ENCODE peak calls at places on chromosomes 1 and 21, in seven cellular contexts. W is endothelial cell of umbilical vein, V is Panc1, D is mucosa of descending colon, R is A549, U is Calu3, F is fibroblast of mammary gland. S is an unnamed sample.

GRCh38 chr1:53559391-53559815 is 100.2 kb downstream of the DMRTB1 start:
- DNase-seq in R (no peak), F (no peak), V (no peak), W (no peak), D (no peak), U (no peak), S (no peak)

GRCh38 chr21:38643404-38644023 is 145.2 kb upstream of the ERG start:
- DNase-seq in V (no peak), F (no peak), U (no peak), D (no peak), R (no peak), W (no peak), S (no peak)

GRCh38 chr1:14778882-14779594 is 180.6 kb downstream of the KAZN start:
- DNase-seq in D (peak), F (peak), W (no peak), R (peak), U (peak), V (no peak), S (no peak)

GRCh38 chr1:154419620-154420020 is 14.5 kb downstream of the IL6R start:
- DNase-seq in V (no peak), F (peak), D (peak), W (peak), R (no peak), U (peak), S (no peak)

GRCh38 chr1:65084068-65084467 is 63.9 kb upstream of the AK4 start:
- DNase-seq in F (no peak), U (no peak), V (no peak), D (no peak), W (no peak), R (no peak), S (no peak)

GRCh38 chr1:156096640-156097391 is 14.6 kb upstream of the MEX3A start:
- DNase-seq in U (peak), F (peak), W (peak), R (peak), D (peak), V (peak), S (peak)

GRCh38 chr1:150537732-150538684 is 11.2 kb upstream of the ADAMTSL4 start:
- DNase-seq in R (no peak), D (no peak), V (no peak), W (peak), U (no peak), F (peak), S (no peak)

GRCh38 chr1:173100476-173101107 is 49.9 kb upstream of the TNFSF18 start:
- DNase-seq in W (no peak), U (no peak), F (no peak), R (no peak), D (no peak), V (no peak), S (no peak)

GRCh38 chr1:3002349-3003038 is 18.8 kb upstream of the ACTRT2 start:
- DNase-seq in V (no peak), D (no peak), U (no peak), F (no peak), W (no peak), R (no peak), S (no peak)

GRCh38 chr1:4759671-4760070 is 105.3 kb downstream of the AJAP1 start:
- DNase-seq in R (no peak), V (no peak), D (no peak), U (no peak), W (no peak), F (no peak), S (no peak)

GRCh38 chr1:178353524-178353923 is 143.2 kb downstream of the CLEC20A start:
- DNase-seq in F (no peak), W (no peak), V (no peak), D (no peak), U (no peak), R (no peak), S (no peak)

GRCh38 chr1:7447736-7448135 is 323.4 kb upstream of the VAMP3 start:
- DNase-seq in V (no peak), R (no peak), W (no peak), D (no peak), F (no peak), U (no peak), S (no peak)

GRCh38 chr1:154747841-154748766 is 122.0 kb downstream of the KCNN3 start:
- DNase-seq in D (peak), V (no peak), W (no peak), R (no peak), F (no peak), U (no peak), S (peak)

GRCh38 chr1:113141650-113142473 is 68.9 kb downstream of the LRIG2 start:
- DNase-seq in R (no peak), D (no peak), V (no peak), W (peak), U (no peak), F (peak), S (no peak)

GRCh38 chr1:61950418-61950817 is 208.1 kb downstream of the PATJ start:
- DNase-seq in U (no peak), F (peak), V (no peak), D (no peak), R (no peak), W (peak), S (no peak)

GRCh38 chr1:3593334-3593733 is 18.0 kb downstream of the MEGF6 start:
- DNase-seq in W (no peak), D (no peak), R (no peak), F (no peak), U (no peak), V (no peak), S (no peak)

GRCh38 chr21:14750041-14750440 is 203.9 kb upstream of the SAMSN1 start:
- DNase-seq in D (no peak), R (no peak), F (no peak), V (no peak), U (no peak), W (no peak), S (no peak)

GRCh38 chr1:76939107-76939816 is 72.0 kb downstream of the ST6GALNAC5 start:
- DNase-seq in W (no peak), D (peak), U (no peak), V (no peak), R (no peak), F (peak), S (no peak)

GRCh38 chr21:44578371-44579055 is 1.9 kb downstream of the KRTAP10-5 start:
- DNase-seq in R (no peak), V (no peak), U (no peak), D (no peak), W (no peak), F (no peak), S (no peak)

GRCh38 chr1:226064816-226065248 is 2.3 kb downstream of the H3-3A start:
- DNase-seq in W (peak), U (peak), F (peak), R (peak), D (peak), V (no peak), S (no peak)

GRCh38 chr1:172935062-172935592 is 115.6 kb downstream of the TNFSF18 start:
- DNase-seq in W (peak), R (no peak), V (no peak), F (peak), D (no peak), U (no peak), S (no peak)

GRCh38 chr1:198776602-198777029 is 137.8 kb downstream of the PTPRC start:
- DNase-seq in U (no peak), D (peak), V (no peak), F (peak), W (peak), R (no peak), S (no peak)

GRCh38 chr1:198681831-198682756 is 43.3 kb downstream of the PTPRC start:
- DNase-seq in W (peak), F (peak), U (peak), R (no peak), V (no peak), D (peak), S (no peak)

GRCh38 chr1:89199515-89199914 is 773 bp upstream of the GBP4 start:
- DNase-seq in U (no peak), F (no peak), D (no peak), V (no peak), W (peak), R (no peak), S (no peak)

GRCh38 chr1:78408830-78409229 is 81.9 kb upstream of the PTGFR start:
- DNase-seq in U (no peak), W (no peak), V (no peak), R (no peak), D (no peak), F (peak), S (no peak)

GRCh38 chr1:24481843-24482610 is 20.6 kb upstream of the RCAN3 start:
- DNase-seq in R (no peak), D (peak), V (no peak), W (no peak), F (no peak), U (no peak), S (no peak)

GRCh38 chr1:229035054-229035747 is 235.7 kb upstream of the RAB4A start:
- DNase-seq in R (no peak), W (no peak), V (no peak), F (no peak), D (no peak), U (no peak), S (no peak)

GRCh38 chr1:99943238-99943794 is 26.5 kb upstream of the SLC35A3 start:
- DNase-seq in V (no peak), R (no peak), F (peak), U (no peak), D (no peak), W (no peak), S (no peak)

GRCh38 chr1:218811497-218811896 is 362.2 kb upstream of the LYPLAL1 start:
- DNase-seq in R (no peak), F (peak), D (no peak), U (no peak), W (no peak), V (no peak), S (no peak)

GRCh38 chr1:7687411-7687810 is 83.7 kb upstream of the VAMP3 start:
- DNase-seq in R (no peak), F (no peak), U (no peak), W (no peak), D (no peak), V (no peak), S (no peak)

GRCh38 chr1:9744106-9744799 is 79.5 kb downstream of the CLSTN1 start:
- DNase-seq in U (no peak), F (no peak), R (no peak), D (no peak), W (no peak), V (no peak), S (no peak)

GRCh38 chr1:168065511-168065910 is 71.2 kb downstream of the GPR161 start:
- DNase-seq in D (no peak), F (no peak), R (no peak), V (no peak), U (no peak), W (no peak), S (no peak)

GRCh38 chr1:168064216-168064615 is 72.5 kb downstream of the GPR161 start:
- DNase-seq in U (no peak), W (no peak), R (no peak), D (no peak), V (no peak), F (no peak), S (no peak)

GRCh38 chr1:168069384-168069783 is 67.3 kb downstream of the GPR161 start:
- DNase-seq in R (no peak), U (no peak), F (no peak), W (no peak), V (no peak), D (no peak), S (no peak)
- TF ChIP-seq CTCF in R (no peak), U (no peak), F (no peak), W (no peak), V (no peak), D (no peak), S (no peak)

DNA sequence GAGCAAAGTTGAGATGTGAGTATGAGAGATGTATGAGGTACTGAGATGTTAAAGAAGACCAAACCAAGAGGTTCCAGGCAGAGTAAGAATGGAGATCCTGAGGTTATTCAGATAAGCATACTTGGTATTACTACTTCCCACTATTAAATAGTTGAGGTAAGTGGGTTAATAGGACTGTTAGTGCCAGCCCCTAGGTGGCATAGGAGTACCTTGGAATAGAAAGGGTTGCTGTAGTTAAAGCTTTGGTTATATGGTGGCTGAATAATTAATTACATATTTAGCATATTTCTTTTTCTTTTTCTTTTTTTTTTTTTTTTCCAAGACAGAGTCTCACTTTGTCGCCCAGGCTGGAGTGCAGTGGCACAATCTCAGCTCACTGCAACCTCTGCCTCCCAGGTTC is 397.9 kb upstream of the TMPRSS15 start:
- DNase-seq in R (no peak), F (no peak), W (peak), V (no peak), U (no peak), D (no peak), S (no peak)
- TF ChIP-seq CTCF in R (no peak), F (no peak), W (peak), V (peak), U (no peak), D (no peak), S (no peak)

DNA sequence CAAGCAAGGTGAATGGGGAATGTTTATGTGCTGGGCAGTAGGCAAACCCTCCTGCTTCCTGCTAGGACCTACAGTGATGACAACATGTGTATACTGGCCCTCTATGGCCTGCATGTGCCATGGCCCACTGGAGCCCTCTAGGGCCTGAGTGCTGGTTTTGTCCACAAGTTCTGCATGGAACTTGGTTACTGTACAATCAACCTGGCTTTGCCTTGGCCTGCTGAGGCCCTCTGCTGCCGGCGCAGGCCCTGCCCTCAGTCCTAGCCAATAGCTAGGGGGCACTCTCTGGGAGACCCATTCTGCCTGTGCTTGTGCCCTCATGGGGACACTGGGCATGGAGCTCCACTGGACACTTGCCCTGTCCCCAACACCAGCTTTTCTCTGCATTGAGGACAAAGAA is 138.6 kb upstream of the NGF start:
- DNase-seq in F (peak), V (no peak), U (no peak), R (no peak), W (no peak), D (no peak), S (no peak)
- TF ChIP-seq CTCF in F (peak), V (no peak), U (no peak), R (peak), W (no peak), D (no peak), S (peak)

DNA sequence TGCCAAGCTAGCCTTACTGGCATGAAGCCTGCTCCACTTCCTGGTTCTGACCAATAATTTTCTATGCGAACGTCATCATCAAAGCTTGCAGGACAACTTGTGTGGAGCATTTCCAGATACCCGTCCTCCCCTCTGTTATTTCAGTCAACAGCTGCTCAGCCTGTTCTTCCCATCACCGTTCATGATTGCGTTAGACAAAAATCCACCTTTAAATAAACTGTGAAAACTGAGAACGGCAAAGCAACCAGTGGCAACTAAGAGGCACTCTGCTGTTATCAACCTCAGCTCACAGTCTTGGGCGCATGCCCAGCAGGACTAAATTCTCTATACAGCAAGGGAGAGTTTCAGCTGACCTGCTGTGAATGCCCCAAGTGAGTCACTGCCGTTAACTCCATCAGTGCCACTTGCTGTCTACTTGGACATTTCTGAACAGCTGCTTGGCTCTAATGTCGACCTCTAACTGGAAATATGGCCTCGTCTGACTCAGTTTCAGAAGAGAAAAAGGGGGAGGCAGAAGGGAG is 207.4 kb upstream of the RUNX1 start:
- DNase-seq in V (peak), W (peak), U (peak), R (peak), F (peak), D (peak), S (no peak)
- TF ChIP-seq CTCF in V (no peak), W (no peak), U (no peak), R (no peak), F (peak), D (no peak), S (no peak)

DNA sequence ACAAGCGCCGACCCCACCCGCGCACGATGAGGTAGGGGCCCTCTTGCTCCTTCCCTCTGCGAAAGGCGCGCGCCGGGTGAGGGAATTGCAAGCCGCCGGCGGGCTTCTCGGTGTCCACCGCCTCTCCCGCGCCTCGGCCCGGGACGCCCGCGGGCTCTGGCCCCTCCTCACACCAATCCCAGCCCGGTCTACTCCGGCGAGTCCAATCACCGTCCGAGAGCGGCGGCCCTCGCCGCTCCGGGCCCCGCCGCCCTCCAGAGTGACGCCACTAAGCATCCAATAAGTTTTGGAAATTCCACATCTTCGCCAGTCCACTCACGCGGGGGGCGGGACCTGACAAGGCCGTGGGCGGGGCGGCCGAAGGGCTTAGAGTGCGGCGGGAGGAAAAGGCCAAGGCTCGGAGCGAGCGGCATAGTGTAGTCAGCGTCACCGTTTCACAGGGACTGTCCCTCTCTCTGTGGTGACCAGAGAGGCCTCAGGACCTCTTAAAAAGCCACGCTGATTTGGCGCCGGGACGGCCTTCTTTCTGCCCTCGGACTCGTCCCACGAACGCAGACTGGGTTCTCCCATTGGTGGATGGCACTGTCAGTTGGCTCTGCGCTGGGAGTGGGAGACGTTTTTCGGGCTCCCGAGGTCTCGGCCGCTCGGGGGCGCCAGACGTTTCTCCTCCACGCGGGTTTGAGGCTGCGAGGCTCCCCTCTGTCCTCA is at the start of gene TRIM45:
- DNase-seq in U (peak), D (peak), W (peak), F (peak), R (peak), V (peak), S (peak)
- TF ChIP-seq CTCF in U (peak), D (peak), W (peak), F (peak), R (peak), V (peak), S (peak)

GRCh38 chr1:153262462-153263157 is 3.1 kb downstream of the LORICRIN start:
- DNase-seq in F (no peak), V (no peak), D (no peak), R (no peak), W (no peak), U (no peak), S (no peak)
- TF ChIP-seq CTCF in F (no peak), V (no peak), D (no peak), R (no peak), W (no peak), U (no peak), S (no peak)

GRCh38 chr1:92040971-92041370 is 11.2 kb downstream of the EPHX4 start:
- DNase-seq in W (no peak), V (no peak), F (no peak), D (no peak), U (no peak), R (no peak), S (no peak)
- TF ChIP-seq CTCF in W (no peak), V (no peak), F (no peak), D (no peak), U (no peak), R (no peak), S (no peak)

DNA sequence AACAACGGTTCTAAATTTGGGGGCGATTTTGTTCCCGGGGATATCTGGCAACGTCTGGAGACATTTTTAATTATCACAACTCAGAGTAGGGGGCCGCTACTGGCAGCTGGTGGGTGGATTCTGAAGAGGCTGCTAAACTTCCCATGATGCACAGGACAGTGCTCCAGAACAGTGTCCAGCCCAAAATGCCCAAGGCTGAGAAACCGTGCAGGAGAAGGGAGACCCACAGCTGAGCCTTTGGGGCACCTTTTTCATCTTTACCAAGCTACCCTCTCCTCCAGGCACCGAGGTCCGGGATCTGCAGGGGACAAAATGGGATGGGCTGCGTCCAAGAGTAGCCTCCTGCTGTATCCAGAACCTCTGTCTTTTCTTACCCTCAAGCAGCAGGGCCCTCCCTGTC is 43.0 kb downstream of the CSMD2 start:
- DNase-seq in F (no peak), V (no peak), W (no peak), U (no peak), D (no peak), R (no peak), S (no peak)
- TF ChIP-seq CTCF in F (no peak), V (no peak), W (no peak), U (no peak), D (no peak), R (no peak), S (no peak)

DNA sequence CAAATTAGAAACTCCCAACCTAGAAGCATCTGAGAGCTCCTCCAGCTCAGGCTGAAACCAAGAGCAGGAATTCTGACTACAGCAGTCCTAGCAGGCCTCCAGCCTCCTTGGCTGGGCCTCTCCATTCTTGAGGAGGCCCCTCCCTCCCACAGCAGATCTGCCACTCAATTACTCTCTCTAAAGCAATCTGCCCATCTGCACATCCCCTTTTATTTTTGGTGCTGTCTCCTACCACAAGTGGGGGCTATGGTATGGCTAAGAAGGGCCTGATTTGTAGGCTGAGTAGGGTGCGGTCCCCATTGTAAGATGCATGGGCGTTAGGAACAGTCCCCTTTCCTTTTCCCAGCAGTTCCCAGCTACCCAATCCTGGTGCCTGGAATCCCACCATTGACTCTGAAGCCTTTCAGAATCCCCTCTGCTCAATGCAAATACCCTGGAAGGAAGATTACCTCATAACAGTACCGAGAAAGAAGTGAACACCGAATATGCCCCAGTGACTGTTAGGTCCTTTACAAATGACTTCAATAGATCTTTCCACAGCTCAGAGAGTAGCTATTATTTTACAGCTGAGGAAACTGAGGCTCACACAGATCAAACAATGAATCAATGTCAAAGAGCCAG is 11.6 kb upstream of the TTC39A start:
- DNase-seq in U (no peak), R (no peak), V (no peak), F (no peak), W (no peak), D (no peak), S (no peak)
- TF ChIP-seq CTCF in U (no peak), R (no peak), V (no peak), F (peak), W (no peak), D (no peak), S (no peak)

GRCh38 chr1:119449964-119450363 is 35.0 kb downstream of the HSD3B2 start:
- DNase-seq in F (peak), R (no peak), W (no peak), V (no peak), D (no peak), U (no peak), S (no peak)
- TF ChIP-seq CTCF in F (no peak), R (no peak), W (no peak), V (peak), D (no peak), U (no peak), S (no peak)